ENCODE peak calls at places on chromosomes 3 and 15, in four cellular contexts. P is HT1080, F is bronchial epithelial cell, T is HTR-8/SVneo. X is an unnamed sample.

GRCh38 chr15:24676431-24676830 is 856 bp downstream of the NPAP1 start:
- DNase-seq in P (peak), F (no peak), T (no peak), X (no peak)

GRCh38 chr15:52440414-52440813 is 88.3 kb downstream of the MYO5A start:
- DNase-seq in P (peak), F (peak), T (peak), X (peak)

GRCh38 chr3:105970283-105970682 is 101.5 kb upstream of the CBLB start:
- DNase-seq in P (peak), F (peak), T (no peak), X (peak)

GRCh38 chr3:127052121-127052561 is 69.2 kb downstream of the PLXNA1 start:
- DNase-seq in P (no peak), F (no peak), T (no peak), X (no peak)

GRCh38 chr15:33675246-33675645 is 293.1 kb upstream of the CHRM5 start:
- DNase-seq in P (peak), F (peak), T (no peak), X (peak)

GRCh38 chr3:41900265-41900664 is 61.6 kb downstream of the ULK4 start:
- DNase-seq in P (peak), F (peak), T (peak), X (peak)

GRCh38 chr3:123400169-123400568 is 48.7 kb downstream of the ADCY5 start:
- DNase-seq in P (no peak), F (no peak), T (no peak), X (no peak)

GRCh38 chr15:61528590-61528929 is 299.5 kb upstream of the RORA start:
- DNase-seq in P (no peak), F (no peak), T (no peak), X (no peak)

GRCh38 chr15:28904541-28905303 is 18.9 kb downstream of the APBA2 start:
- DNase-seq in P (no peak), F (no peak), T (no peak), X (no peak)

GRCh38 chr3:189563841-189564563 is 67.2 kb upstream of the TP63 start:
- DNase-seq in P (peak), F (peak), T (peak), X (peak)

GRCh38 chr15:51349156-51349844 is 7.8 kb downstream of the GLDN start:
- DNase-seq in P (no peak), F (no peak), T (no peak), X (no peak)

GRCh38 chr15:92898988-92899909 is 875 bp upstream of the CHD2 start:
- DNase-seq in P (no peak), F (no peak), T (no peak), X (no peak)

GRCh38 chr3:141302364-141303141 is 65.8 kb upstream of the ZBTB38 start:
- DNase-seq in P (peak), F (peak), T (no peak), X (peak)

GRCh38 chr3:99325407-99325806 is 313.0 kb upstream of the COL8A1 start:
- DNase-seq in P (peak), F (no peak), T (no peak), X (peak)

GRCh38 chr3:105355355-105356063 is 11.2 kb upstream of the ALCAM start:
- DNase-seq in P (peak), F (peak), T (peak), X (peak)

GRCh38 chr3:152719264-152719663 is 115.7 kb upstream of the P2RY1 start:
- DNase-seq in P (peak), F (peak), T (peak), X (peak)

GRCh38 chr3:192915306-192915705 is 2.4 kb downstream of the MB21D2 start:
- DNase-seq in P (peak), F (peak), T (no peak), X (peak)

GRCh38 chr3:25665646-25666136 is 984 bp upstream of the TOP2B start:
- DNase-seq in P (no peak), F (no peak), T (no peak), X (no peak)

GRCh38 chr3:139538733-139539132 is 809 bp downstream of the RBP1 start:
- DNase-seq in P (no peak), F (no peak), T (no peak), X (no peak)

GRCh38 chr3:167653750-167654149 is at the start of gene WDR49:
- DNase-seq in P (peak), F (no peak), T (no peak), X (peak)

GRCh38 chr3:166837535-166837934 is 542.6 kb downstream of the ZBBX start:
- DNase-seq in P (peak), F (peak), T (no peak), X (peak)

GRCh38 chr3:74426571-74426970 is 187.9 kb downstream of the CNTN3 start:
- DNase-seq in P (peak), F (peak), T (no peak), X (no peak)

GRCh38 chr3:126418661-126419131 is 24.0 kb downstream of the CFAP100 start:
- DNase-seq in P (no peak), F (no peak), T (no peak), X (no peak)

GRCh38 chr15:71254503-71254902 is 139.2 kb downstream of the THSD4 start:
- DNase-seq in P (no peak), F (no peak), T (no peak), X (no peak)

GRCh38 chr3:54967586-54968244 is 39.9 kb upstream of the LRTM1 start:
- DNase-seq in P (peak), F (peak), T (no peak), X (peak)

GRCh38 chr3:64650096-64650622 is 37.6 kb downstream of the ADAMTS9 start:
- DNase-seq in P (no peak), F (peak), T (no peak), X (peak)